ENCODE peak calls at places on chromosome 15, in nine cellular contexts. One of them, this sample, is unnamed.

GRCh38 chr15:100601628-100602063 is 338 bp downstream of the LINS1 start:
- DNase-seq in tibial artery: no peak
- DNase-seq in HL-60: no peak
- DNase-seq in foreskin fibroblast: no peak
- DNase-seq in omental fat pad: peak
- DNase-seq in transverse colon: no peak
- DNase-seq in Calu3: no peak
- DNase-seq in left ventricle myocardium inferior: no peak
- DNase-seq in heart left ventricle: no peak
- DNase-seq in this sample: no peak

GRCh38 chr15:69593981-69594966 is 141.7 kb downstream of the RPLP1 start:
- DNase-seq in tibial artery: peak
- DNase-seq in HL-60: no peak
- DNase-seq in foreskin fibroblast: no peak
- DNase-seq in omental fat pad: no peak
- DNase-seq in transverse colon: peak
- DNase-seq in Calu3: peak
- DNase-seq in left ventricle myocardium inferior: peak
- DNase-seq in heart left ventricle: peak
- DNase-seq in this sample: no peak

GRCh38 chr15:80825361-80826030 is 46.3 kb downstream of the CEMIP start:
- DNase-seq in tibial artery: no peak
- DNase-seq in HL-60: no peak
- DNase-seq in foreskin fibroblast: no peak
- DNase-seq in omental fat pad: no peak
- DNase-seq in transverse colon: no peak
- DNase-seq in Calu3: no peak
- DNase-seq in left ventricle myocardium inferior: no peak
- DNase-seq in heart left ventricle: no peak
- DNase-seq in this sample: no peak

GRCh38 chr15:48090666-48091065 is 30.1 kb upstream of the SLC24A5 start:
- DNase-seq in tibial artery: no peak
- DNase-seq in HL-60: no peak
- DNase-seq in foreskin fibroblast: no peak
- DNase-seq in omental fat pad: no peak
- DNase-seq in transverse colon: no peak
- DNase-seq in Calu3: no peak
- DNase-seq in left ventricle myocardium inferior: no peak
- DNase-seq in heart left ventricle: no peak
- DNase-seq in this sample: no peak

GRCh38 chr15:75661041-75661778 is 13.5 kb downstream of the SNX33 start:
- DNase-seq in tibial artery: peak
- DNase-seq in HL-60: no peak
- DNase-seq in foreskin fibroblast: peak
- DNase-seq in omental fat pad: no peak
- DNase-seq in transverse colon: peak
- DNase-seq in Calu3: peak
- DNase-seq in left ventricle myocardium inferior: peak
- DNase-seq in heart left ventricle: peak
- DNase-seq in this sample: peak

GRCh38 chr15:83571820-83572707 is 81.9 kb upstream of the ADAMTSL3 start:
- DNase-seq in tibial artery: no peak
- DNase-seq in HL-60: no peak
- DNase-seq in foreskin fibroblast: peak
- DNase-seq in omental fat pad: no peak
- DNase-seq in transverse colon: no peak
- DNase-seq in Calu3: no peak
- DNase-seq in left ventricle myocardium inferior: no peak
- DNase-seq in heart left ventricle: no peak
- DNase-seq in this sample: peak

GRCh38 chr15:87219650-87220615 is 1036.6 kb downstream of the NTRK3 start:
- DNase-seq in tibial artery: no peak
- DNase-seq in HL-60: no peak
- DNase-seq in foreskin fibroblast: peak
- DNase-seq in omental fat pad: no peak
- DNase-seq in transverse colon: no peak
- DNase-seq in Calu3: no peak
- DNase-seq in left ventricle myocardium inferior: no peak
- DNase-seq in heart left ventricle: no peak
- DNase-seq in this sample: no peak

GRCh38 chr15:52486003-52486996 is 42.4 kb downstream of the MYO5A start:
- DNase-seq in tibial artery: no peak
- DNase-seq in HL-60: no peak
- DNase-seq in foreskin fibroblast: no peak
- DNase-seq in omental fat pad: no peak
- DNase-seq in transverse colon: no peak
- DNase-seq in Calu3: no peak
- DNase-seq in left ventricle myocardium inferior: no peak
- DNase-seq in heart left ventricle: no peak
- DNase-seq in this sample: no peak

GRCh38 chr15:93152951-93153350 is 63.9 kb upstream of the RGMA start:
- DNase-seq in tibial artery: peak
- DNase-seq in HL-60: no peak
- DNase-seq in foreskin fibroblast: no peak
- DNase-seq in omental fat pad: no peak
- DNase-seq in transverse colon: peak
- DNase-seq in Calu3: no peak
- DNase-seq in left ventricle myocardium inferior: peak
- DNase-seq in heart left ventricle: peak
- DNase-seq in this sample: no peak

GRCh38 chr15:93420477-93420876 is 331.5 kb upstream of the RGMA start:
- DNase-seq in tibial artery: no peak
- DNase-seq in HL-60: no peak
- DNase-seq in foreskin fibroblast: no peak
- DNase-seq in omental fat pad: no peak
- DNase-seq in transverse colon: no peak
- DNase-seq in Calu3: no peak
- DNase-seq in left ventricle myocardium inferior: no peak
- DNase-seq in heart left ventricle: no peak
- DNase-seq in this sample: no peak

DNA sequence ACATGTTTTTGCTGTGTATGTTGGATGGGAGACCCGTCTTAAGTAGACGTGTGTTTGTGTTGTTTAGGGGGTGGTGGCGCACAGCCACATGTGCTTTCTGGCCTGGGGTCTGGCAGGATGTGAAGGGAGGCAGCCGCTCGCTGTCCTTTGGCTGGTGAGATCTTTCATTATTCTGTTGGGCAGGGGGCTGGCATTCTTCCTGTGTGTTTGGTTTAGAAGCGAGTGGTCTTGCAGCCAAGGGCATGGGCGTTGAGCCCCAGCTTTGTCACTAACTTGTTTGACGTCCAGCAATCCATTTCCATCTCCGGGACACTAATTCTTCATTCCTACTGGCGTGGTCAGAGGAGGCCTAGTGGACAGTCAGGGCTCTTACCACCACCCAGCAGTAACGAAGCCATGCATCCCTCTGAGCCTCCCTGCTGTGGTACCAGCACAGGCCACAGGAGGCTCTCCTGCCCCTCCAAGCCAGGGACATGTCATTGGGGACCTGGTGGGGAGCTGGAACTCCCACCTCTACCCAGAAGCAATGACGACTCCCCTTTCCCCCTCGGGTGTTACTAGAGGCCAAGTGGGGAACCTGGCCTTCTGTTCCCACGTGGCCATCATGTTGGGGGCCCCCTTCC is 10.7 kb downstream of the THSD4 start:
- DNase-seq in tibial artery: no peak
- DNase-seq in HL-60: no peak
- DNase-seq in foreskin fibroblast: no peak
- DNase-seq in omental fat pad: no peak
- DNase-seq in transverse colon: no peak
- DNase-seq in Calu3: no peak
- DNase-seq in left ventricle myocardium inferior: no peak
- DNase-seq in heart left ventricle: no peak
- DNase-seq in this sample: no peak
- TF ChIP-seq CTCF in tibial artery: peak
- TF ChIP-seq CTCF in HL-60: no peak
- TF ChIP-seq CTCF in foreskin fibroblast: peak
- TF ChIP-seq CTCF in omental fat pad: no peak
- TF ChIP-seq CTCF in transverse colon: no peak
- TF ChIP-seq CTCF in Calu3: peak
- TF ChIP-seq CTCF in left ventricle myocardium inferior: peak
- TF ChIP-seq CTCF in heart left ventricle: no peak
- TF ChIP-seq CTCF in this sample: peak

GRCh38 chr15:67194171-67195114 is 60.0 kb downstream of the AAGAB start:
- DNase-seq in tibial artery: no peak
- DNase-seq in HL-60: no peak
- DNase-seq in foreskin fibroblast: no peak
- DNase-seq in omental fat pad: no peak
- DNase-seq in transverse colon: no peak
- DNase-seq in Calu3: no peak
- DNase-seq in left ventricle myocardium inferior: peak
- DNase-seq in heart left ventricle: no peak
- DNase-seq in this sample: no peak

GRCh38 chr15:67195305-67195704 is 59.2 kb downstream of the AAGAB start:
- DNase-seq in tibial artery: no peak
- DNase-seq in HL-60: no peak
- DNase-seq in foreskin fibroblast: no peak
- DNase-seq in omental fat pad: no peak
- DNase-seq in transverse colon: no peak
- DNase-seq in Calu3: no peak
- DNase-seq in left ventricle myocardium inferior: no peak
- DNase-seq in heart left ventricle: no peak
- DNase-seq in this sample: no peak

GRCh38 chr15:67196672-67197363 is 57.6 kb downstream of the AAGAB start:
- DNase-seq in tibial artery: no peak
- DNase-seq in HL-60: no peak
- DNase-seq in foreskin fibroblast: peak
- DNase-seq in omental fat pad: no peak
- DNase-seq in transverse colon: no peak
- DNase-seq in Calu3: no peak
- DNase-seq in left ventricle myocardium inferior: no peak
- DNase-seq in heart left ventricle: no peak
- DNase-seq in this sample: no peak

GRCh38 chr15:67197364-67197695 is 57.1 kb downstream of the AAGAB start:
- DNase-seq in tibial artery: no peak
- DNase-seq in HL-60: no peak
- DNase-seq in foreskin fibroblast: no peak
- DNase-seq in omental fat pad: no peak
- DNase-seq in transverse colon: no peak
- DNase-seq in Calu3: no peak
- DNase-seq in left ventricle myocardium inferior: no peak
- DNase-seq in heart left ventricle: no peak
- DNase-seq in this sample: no peak

DNA sequence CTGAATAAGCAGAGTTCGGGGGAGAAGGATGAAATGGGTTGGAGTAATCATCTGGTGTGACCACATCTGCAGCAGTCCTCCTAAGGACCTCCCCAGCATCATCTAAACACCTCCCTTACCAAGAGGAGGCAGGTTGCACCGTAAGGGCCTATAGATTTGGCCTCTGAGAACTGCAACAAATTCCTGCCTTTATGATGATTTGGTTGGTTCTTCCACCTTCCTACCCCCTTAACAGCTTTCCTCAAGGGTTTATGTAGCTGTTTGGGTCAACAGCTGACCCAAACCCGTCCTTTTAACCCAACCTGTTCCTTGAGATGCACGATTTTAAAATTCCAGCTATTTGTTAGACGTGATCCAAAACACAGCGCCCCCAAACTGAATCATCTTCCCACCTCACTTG is 58.2 kb downstream of the AAGAB start:
- DNase-seq in tibial artery: no peak
- DNase-seq in HL-60: no peak
- DNase-seq in foreskin fibroblast: no peak
- DNase-seq in omental fat pad: no peak
- DNase-seq in transverse colon: no peak
- DNase-seq in Calu3: no peak
- DNase-seq in left ventricle myocardium inferior: no peak
- DNase-seq in heart left ventricle: no peak
- DNase-seq in this sample: no peak
- TF ChIP-seq CTCF in tibial artery: no peak
- TF ChIP-seq CTCF in HL-60: no peak
- TF ChIP-seq CTCF in foreskin fibroblast: no peak
- TF ChIP-seq CTCF in omental fat pad: no peak
- TF ChIP-seq CTCF in transverse colon: no peak
- TF ChIP-seq CTCF in Calu3: no peak
- TF ChIP-seq CTCF in left ventricle myocardium inferior: no peak
- TF ChIP-seq CTCF in heart left ventricle: no peak
- TF ChIP-seq CTCF in this sample: no peak

DNA sequence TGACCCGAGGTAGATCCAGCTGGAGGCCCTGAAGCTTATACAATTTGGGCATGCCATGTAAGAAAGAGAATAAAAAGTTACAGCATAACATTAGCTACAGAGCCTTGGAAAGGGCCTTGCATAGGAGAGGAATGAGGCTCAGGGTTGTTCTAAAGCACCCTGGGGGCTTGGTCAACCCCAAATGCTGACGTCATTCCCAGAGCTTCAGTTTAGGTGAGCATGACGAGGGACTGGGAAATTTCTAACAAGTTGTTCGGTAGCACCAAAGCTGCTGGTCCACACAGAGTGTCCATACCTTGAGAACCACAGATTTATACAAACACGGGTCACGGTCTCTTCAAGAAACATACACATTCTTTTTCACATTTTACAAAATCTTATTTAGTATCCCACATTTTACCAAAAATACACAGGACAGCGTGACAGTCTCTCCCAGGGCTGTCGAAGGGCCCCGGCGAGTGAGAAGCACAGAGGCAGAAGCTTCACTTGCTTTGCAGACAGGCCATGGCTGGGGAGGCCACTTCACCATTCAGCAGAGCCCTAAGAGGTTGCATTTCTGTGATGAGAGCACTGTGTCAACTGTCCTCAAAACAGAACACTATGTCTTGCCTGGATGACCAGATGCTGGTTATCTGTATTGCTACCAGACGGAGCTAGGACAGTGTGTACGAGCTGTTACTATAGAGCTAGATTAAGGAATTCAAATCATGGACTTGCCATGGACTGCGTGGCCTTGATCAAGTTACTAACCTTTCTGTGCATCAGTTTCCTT is 68.2 kb upstream of the ARRDC4 start:
- DNase-seq in tibial artery: no peak
- DNase-seq in HL-60: no peak
- DNase-seq in foreskin fibroblast: no peak
- DNase-seq in omental fat pad: no peak
- DNase-seq in transverse colon: no peak
- DNase-seq in Calu3: no peak
- DNase-seq in left ventricle myocardium inferior: no peak
- DNase-seq in heart left ventricle: no peak
- DNase-seq in this sample: no peak
- TF ChIP-seq CTCF in tibial artery: no peak
- TF ChIP-seq CTCF in HL-60: no peak
- TF ChIP-seq CTCF in foreskin fibroblast: no peak
- TF ChIP-seq CTCF in omental fat pad: no peak
- TF ChIP-seq CTCF in transverse colon: no peak
- TF ChIP-seq CTCF in Calu3: no peak
- TF ChIP-seq CTCF in left ventricle myocardium inferior: no peak
- TF ChIP-seq CTCF in heart left ventricle: no peak
- TF ChIP-seq CTCF in this sample: no peak

DNA sequence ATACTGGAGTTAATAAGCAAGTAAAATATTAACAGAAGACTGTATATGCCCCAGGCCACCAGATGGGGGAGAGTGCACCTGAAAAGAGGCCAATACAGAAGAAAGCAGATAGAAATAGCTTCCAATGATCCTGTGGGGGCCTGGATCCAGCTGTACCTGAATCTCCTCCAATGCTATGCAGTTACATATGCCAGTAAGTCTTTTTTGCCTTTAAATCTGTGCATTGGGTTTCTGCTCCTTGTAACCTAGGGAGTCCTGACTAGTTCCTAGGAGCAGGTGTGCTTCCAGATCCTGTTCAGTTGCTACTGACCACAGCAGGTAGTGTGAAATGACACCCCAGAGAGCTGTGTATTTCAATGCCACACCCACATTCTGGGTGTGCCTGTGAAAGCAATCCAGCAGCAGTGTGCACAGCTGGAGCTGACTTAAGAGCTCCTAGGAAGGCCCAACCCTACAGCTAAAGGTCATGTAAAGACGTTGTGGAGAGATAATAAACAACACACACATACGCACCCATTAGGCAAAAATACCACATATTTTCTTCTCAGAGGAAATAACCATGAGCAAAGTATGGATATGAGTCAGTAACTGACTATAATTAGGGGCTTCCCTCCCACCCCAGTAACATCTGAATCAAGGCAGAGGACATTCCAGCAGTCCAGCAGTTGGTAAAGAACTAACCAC is 62.2 kb upstream of the AKAP13 start:
- DNase-seq in tibial artery: no peak
- DNase-seq in HL-60: no peak
- DNase-seq in foreskin fibroblast: peak
- DNase-seq in omental fat pad: no peak
- DNase-seq in transverse colon: peak
- DNase-seq in Calu3: peak
- DNase-seq in left ventricle myocardium inferior: no peak
- DNase-seq in heart left ventricle: no peak
- DNase-seq in this sample: peak
- TF ChIP-seq CTCF in tibial artery: no peak
- TF ChIP-seq CTCF in HL-60: no peak
- TF ChIP-seq CTCF in foreskin fibroblast: peak
- TF ChIP-seq CTCF in omental fat pad: no peak
- TF ChIP-seq CTCF in transverse colon: no peak
- TF ChIP-seq CTCF in Calu3: peak
- TF ChIP-seq CTCF in left ventricle myocardium inferior: no peak
- TF ChIP-seq CTCF in heart left ventricle: no peak
- TF ChIP-seq CTCF in this sample: no peak

This sample was measured in HFF-Myc.